ENCODE peak calls at places on chromosomes 11 and 22, in seven cellular contexts. One of them, this sample, is unnamed.

GRCh38 chr11:118321386-118322082 is 17.0 kb downstream of the CD3E start:
- DNase-seq in stimulated activated CD4-positive, alpha-beta T cell treated with anti-CD3 and anti-CD28 coated beads, Interleukin-4, amount 100 ng/mL, for 24 hours: no peak
- DNase-seq in activated naive CD8-positive, alpha-beta T cell treated with anti-CD3 and anti-CD28 coated beads for 36 hours: no peak
- DNase-seq in HT-29: peak
- DNase-seq in left cardiac atrium: no peak
- DNase-seq in ELR: no peak
- DNase-seq in psoas muscle: no peak
- DNase-seq in this sample: no peak

GRCh38 chr11:128496684-128497056 is 90.7 kb downstream of the ETS1 start:
- DNase-seq in stimulated activated CD4-positive, alpha-beta T cell treated with anti-CD3 and anti-CD28 coated beads, Interleukin-4, amount 100 ng/mL, for 24 hours: no peak
- DNase-seq in activated naive CD8-positive, alpha-beta T cell treated with anti-CD3 and anti-CD28 coated beads for 36 hours: no peak
- DNase-seq in HT-29: no peak
- DNase-seq in left cardiac atrium: no peak
- DNase-seq in ELR: peak
- DNase-seq in psoas muscle: peak
- DNase-seq in this sample: no peak

GRCh38 chr11:103736986-103737622 is 299.3 kb upstream of the DDI1 start:
- DNase-seq in stimulated activated CD4-positive, alpha-beta T cell treated with anti-CD3 and anti-CD28 coated beads, Interleukin-4, amount 100 ng/mL, for 24 hours: no peak
- DNase-seq in activated naive CD8-positive, alpha-beta T cell treated with anti-CD3 and anti-CD28 coated beads for 36 hours: no peak
- DNase-seq in HT-29: no peak
- DNase-seq in left cardiac atrium: peak
- DNase-seq in ELR: no peak
- DNase-seq in psoas muscle: no peak
- DNase-seq in this sample: no peak

GRCh38 chr22:19169947-19170318 is 8.6 kb downstream of the SLC25A1 start:
- DNase-seq in stimulated activated CD4-positive, alpha-beta T cell treated with anti-CD3 and anti-CD28 coated beads, Interleukin-4, amount 100 ng/mL, for 24 hours: no peak
- DNase-seq in activated naive CD8-positive, alpha-beta T cell treated with anti-CD3 and anti-CD28 coated beads for 36 hours: no peak
- DNase-seq in HT-29: no peak
- DNase-seq in left cardiac atrium: no peak
- DNase-seq in ELR: no peak
- DNase-seq in psoas muscle: no peak
- DNase-seq in this sample: no peak

GRCh38 chr11:84580338-84580737 is 1046.8 kb downstream of the DLG2 start:
- DNase-seq in stimulated activated CD4-positive, alpha-beta T cell treated with anti-CD3 and anti-CD28 coated beads, Interleukin-4, amount 100 ng/mL, for 24 hours: no peak
- DNase-seq in activated naive CD8-positive, alpha-beta T cell treated with anti-CD3 and anti-CD28 coated beads for 36 hours: no peak
- DNase-seq in HT-29: no peak
- DNase-seq in left cardiac atrium: no peak
- DNase-seq in ELR: no peak
- DNase-seq in psoas muscle: no peak
- DNase-seq in this sample: no peak

GRCh38 chr22:24391836-24392217 is 35.6 kb upstream of the ADORA2A start:
- DNase-seq in stimulated activated CD4-positive, alpha-beta T cell treated with anti-CD3 and anti-CD28 coated beads, Interleukin-4, amount 100 ng/mL, for 24 hours: no peak
- DNase-seq in activated naive CD8-positive, alpha-beta T cell treated with anti-CD3 and anti-CD28 coated beads for 36 hours: no peak
- DNase-seq in HT-29: no peak
- DNase-seq in left cardiac atrium: no peak
- DNase-seq in ELR: peak
- DNase-seq in psoas muscle: no peak
- DNase-seq in this sample: no peak

GRCh38 chr11:4105916-4106315 is 11.3 kb downstream of the RRM1 start:
- DNase-seq in stimulated activated CD4-positive, alpha-beta T cell treated with anti-CD3 and anti-CD28 coated beads, Interleukin-4, amount 100 ng/mL, for 24 hours: no peak
- DNase-seq in activated naive CD8-positive, alpha-beta T cell treated with anti-CD3 and anti-CD28 coated beads for 36 hours: no peak
- DNase-seq in HT-29: no peak
- DNase-seq in left cardiac atrium: no peak
- DNase-seq in ELR: no peak
- DNase-seq in psoas muscle: no peak
- DNase-seq in this sample: no peak

GRCh38 chr11:60785806-60786361 is 751 bp downstream of the MS4A10 start:
- DNase-seq in stimulated activated CD4-positive, alpha-beta T cell treated with anti-CD3 and anti-CD28 coated beads, Interleukin-4, amount 100 ng/mL, for 24 hours: no peak
- DNase-seq in activated naive CD8-positive, alpha-beta T cell treated with anti-CD3 and anti-CD28 coated beads for 36 hours: no peak
- DNase-seq in HT-29: no peak
- DNase-seq in left cardiac atrium: no peak
- DNase-seq in ELR: peak
- DNase-seq in psoas muscle: no peak
- DNase-seq in this sample: peak

GRCh38 chr11:1522081-1522424 is 35.5 kb upstream of the MOB2 start:
- DNase-seq in stimulated activated CD4-positive, alpha-beta T cell treated with anti-CD3 and anti-CD28 coated beads, Interleukin-4, amount 100 ng/mL, for 24 hours: no peak
- DNase-seq in activated naive CD8-positive, alpha-beta T cell treated with anti-CD3 and anti-CD28 coated beads for 36 hours: no peak
- DNase-seq in HT-29: no peak
- DNase-seq in left cardiac atrium: no peak
- DNase-seq in ELR: no peak
- DNase-seq in psoas muscle: no peak
- DNase-seq in this sample: no peak

GRCh38 chr11:72652871-72653615 is 21.2 kb downstream of the PDE2A start:
- DNase-seq in stimulated activated CD4-positive, alpha-beta T cell treated with anti-CD3 and anti-CD28 coated beads, Interleukin-4, amount 100 ng/mL, for 24 hours: no peak
- DNase-seq in activated naive CD8-positive, alpha-beta T cell treated with anti-CD3 and anti-CD28 coated beads for 36 hours: no peak
- DNase-seq in HT-29: no peak
- DNase-seq in left cardiac atrium: no peak
- DNase-seq in ELR: no peak
- DNase-seq in psoas muscle: no peak
- DNase-seq in this sample: no peak

GRCh38 chr11:72773291-72773690 is 20.6 kb downstream of the STARD10 start:
- DNase-seq in stimulated activated CD4-positive, alpha-beta T cell treated with anti-CD3 and anti-CD28 coated beads, Interleukin-4, amount 100 ng/mL, for 24 hours: no peak
- DNase-seq in activated naive CD8-positive, alpha-beta T cell treated with anti-CD3 and anti-CD28 coated beads for 36 hours: no peak
- DNase-seq in HT-29: no peak
- DNase-seq in left cardiac atrium: peak
- DNase-seq in ELR: peak
- DNase-seq in psoas muscle: peak
- DNase-seq in this sample: peak

GRCh38 chr11:111438846-111439520 is 59.9 kb upstream of the POU2AF1 start:
- DNase-seq in stimulated activated CD4-positive, alpha-beta T cell treated with anti-CD3 and anti-CD28 coated beads, Interleukin-4, amount 100 ng/mL, for 24 hours: no peak
- DNase-seq in activated naive CD8-positive, alpha-beta T cell treated with anti-CD3 and anti-CD28 coated beads for 36 hours: no peak
- DNase-seq in HT-29: no peak
- DNase-seq in left cardiac atrium: no peak
- DNase-seq in ELR: no peak
- DNase-seq in psoas muscle: no peak
- DNase-seq in this sample: no peak

This sample was measured in caudate nucleus.